ENCODE peak calls at places on chromosomes 2 and 18, in five cellular contexts. E is Karpas-422, C is cardiac muscle cell, M is SJSA1, A is esophagus squamous epithelium. Z is an unnamed sample.
A peak's percentile ranks its signal among the peaks of the same experiment; 100 is the strongest.

GRCh38 chr2:49813208-49813607 is 658.9 kb upstream of the FSHR start:
- DNase-seq in E (no peak), M (no peak), A (no peak), C (no peak), Z (no peak)

GRCh38 chr2:10141736-10142639 is 19.4 kb downstream of the RRM2 start:
- DNase-seq in C (peak; percentile 29), A (no peak), M (no peak), E (peak; percentile 72), Z (no peak)

GRCh38 chr2:64780041-64780440 is 126.3 kb upstream of the SERTAD2 start:
- DNase-seq in C (no peak), E (no peak), A (no peak), M (no peak), Z (no peak)

GRCh38 chr2:68766378-68766845 is 31.8 kb downstream of the ARHGAP25 start:
- DNase-seq in A (peak; percentile 55), E (peak; percentile 92), C (peak; percentile 30), M (no peak), Z (peak; percentile 31)

GRCh38 chr2:101823347-101823791 is 125.9 kb downstream of the MAP4K4 start:
- DNase-seq in A (peak; percentile 4), M (peak; percentile 64), C (peak; percentile 73), E (peak; percentile 70), Z (no peak)

GRCh38 chr2:23069156-23069555 is 315.8 kb upstream of the KLHL29 start:
- DNase-seq in E (no peak), M (no peak), A (no peak), C (no peak), Z (no peak)

GRCh38 chr18:35620765-35621164 is 39.2 kb downstream of the GALNT1 start:
- DNase-seq in M (no peak), C (no peak), A (no peak), E (no peak), Z (peak; percentile 14)

GRCh38 chr18:48547456-48548403 is 8.9 kb downstream of the CTIF start:
- DNase-seq in E (no peak), M (peak; percentile 93), C (no peak), A (no peak), Z (no peak)

GRCh38 chr2:36538345-36538744 is 59.6 kb downstream of the FEZ2 start:
- DNase-seq in M (no peak), A (no peak), C (peak; percentile 93), E (no peak), Z (no peak)

GRCh38 chr18:3329471-3329870 is 67.5 kb downstream of the MYL12B start:
- DNase-seq in E (no peak), C (no peak), M (no peak), A (no peak), Z (no peak)

GRCh38 chr2:47160207-47160606 is 5.1 kb upstream of the STPG4 start:
- DNase-seq in A (no peak), M (no peak), C (peak; percentile 18), E (no peak), Z (no peak)
- H3K4me1 ChIP-seq in A (no peaks in the 10 kb centered on the region), M (peaks cover 6% of the 10 kb centered on the region), C (no peaks in the 10 kb centered on the region), E (no peaks in the 10 kb centered on the region), Z (no peaks in the 10 kb centered on the region)

GRCh38 chr2:62467100-62467474 is 38.9 kb downstream of the TMEM17 start:
- DNase-seq in C (no peak), A (no peak), E (no peak), M (no peak), Z (no peak)

GRCh38 chr2:62465741-62466500 is 40.1 kb downstream of the TMEM17 start:
- DNase-seq in E (no peak), A (no peak), M (no peak), C (no peak), Z (no peak)

GRCh38 chr2:62466501-62466854 is 39.5 kb downstream of the TMEM17 start:
- DNase-seq in E (no peak), C (no peak), M (no peak), A (no peak), Z (no peak)

GRCh38 chr2:62469114-62469513 is 36.9 kb downstream of the TMEM17 start:
- DNase-seq in M (no peak), E (no peak), A (no peak), C (no peak), Z (no peak)

DNA sequence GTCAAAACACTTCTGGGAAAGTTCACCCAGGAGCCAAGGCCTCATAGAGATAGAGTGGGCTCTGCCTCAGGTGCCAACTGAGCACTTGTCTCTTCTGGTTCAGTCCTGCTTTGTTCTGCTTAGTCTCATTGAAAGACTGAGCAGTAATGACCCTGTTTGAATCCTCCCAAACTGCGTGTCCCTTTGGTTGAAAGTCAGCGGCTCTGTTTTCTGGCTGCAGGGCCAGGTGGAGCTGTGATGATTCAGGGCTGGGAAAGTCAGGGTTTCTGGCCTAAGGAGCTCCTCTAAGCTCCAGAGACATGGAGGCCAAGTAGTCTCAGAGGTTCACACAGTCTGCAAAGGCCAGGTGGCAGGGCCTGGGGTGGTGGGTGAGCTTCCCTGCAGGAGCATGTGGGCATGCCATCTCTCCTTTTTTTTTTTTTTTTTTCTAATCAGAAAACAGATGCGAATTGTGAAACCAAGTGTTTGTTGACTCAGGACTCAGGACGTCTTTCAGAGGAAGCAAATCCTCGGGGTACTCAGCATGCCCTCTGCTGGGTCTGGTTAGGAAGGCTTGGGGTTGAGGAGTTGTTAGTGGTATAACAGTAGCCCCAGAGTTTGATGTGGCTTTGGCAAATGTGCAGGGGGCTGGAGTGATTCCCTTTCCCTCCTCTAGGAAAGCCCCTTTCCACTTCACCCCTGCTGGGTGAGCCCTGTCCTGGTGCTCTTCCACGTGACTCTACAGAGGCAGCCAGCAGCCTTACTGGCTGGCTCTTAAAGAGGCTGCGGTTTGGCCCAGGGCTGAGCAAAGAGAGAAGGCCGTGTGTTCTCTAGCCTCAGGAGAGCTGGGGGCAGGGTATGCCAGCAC is 38.3 kb downstream of the TMEM17 start:
- DNase-seq in E (no peak), A (no peak), C (no peak), M (no peak), Z (peak; percentile 73)
- H3K27ac ChIP-seq in E (no peak overlapping the region), A (peak overlapping the region; percentile 80), C (no peak overlapping the region), M (no peak overlapping the region), Z (peak overlapping the region; percentile 39)

GRCh38 chr2:236180501-236180816 is 12.3 kb upstream of the GBX2 start:
- DNase-seq in M (no peak), C (no peak), E (no peak), A (no peak), Z (no peak)

GRCh38 chr2:236178921-236179652 is 10.9 kb upstream of the GBX2 start:
- DNase-seq in E (no peak), C (no peak), M (peak; percentile 51), A (no peak), Z (no peak)

GRCh38 chr2:236177967-236178909 is 10.1 kb upstream of the GBX2 start:
- DNase-seq in A (no peak), E (no peak), M (peak; percentile 74), C (peak; percentile 79), Z (peak; percentile 83)

GRCh38 chr2:236180831-236181453 is 12.8 kb upstream of the GBX2 start:
- DNase-seq in E (peak; percentile 75), C (peak; percentile 78), A (no peak), M (peak; percentile 75), Z (no peak)

DNA sequence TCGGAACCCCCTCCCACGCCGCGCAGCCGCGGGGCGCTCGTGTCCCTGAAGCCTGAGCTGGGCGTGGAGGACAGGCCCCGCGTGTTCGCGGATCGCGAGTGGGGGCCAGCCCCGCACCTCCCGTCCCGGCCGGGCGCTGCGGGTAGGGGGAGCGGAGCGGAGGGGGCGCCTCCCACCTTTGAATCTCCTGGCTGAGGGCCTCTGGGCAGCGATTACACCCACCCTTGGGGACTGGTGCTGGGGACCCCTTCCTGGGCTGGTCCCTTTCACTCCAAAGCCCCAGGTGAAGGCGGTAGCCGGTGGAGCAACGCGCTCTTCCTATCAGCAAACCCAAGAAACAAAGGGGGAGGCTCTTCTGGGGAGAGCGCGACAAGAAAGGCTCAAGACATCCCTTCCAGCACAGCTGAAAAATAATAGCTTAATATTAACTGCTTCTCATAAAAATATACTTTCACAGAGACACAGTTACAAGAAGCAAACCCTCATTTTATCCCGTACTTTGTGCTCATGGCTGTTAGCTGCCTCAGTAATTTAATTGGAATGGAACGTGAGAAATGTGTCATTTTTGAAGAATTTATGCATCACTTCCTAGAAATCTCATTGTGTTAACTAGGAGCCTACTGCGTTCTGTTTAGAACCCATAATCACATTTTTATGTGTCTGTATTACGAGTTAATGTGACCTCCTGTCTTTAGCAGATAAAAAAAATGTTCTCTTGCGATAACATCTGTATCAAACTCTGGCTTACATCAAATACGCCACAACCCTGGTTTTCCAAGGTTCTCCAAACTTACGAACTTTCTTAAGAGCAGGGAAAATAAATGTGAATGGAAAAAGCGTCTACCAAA is 11.7 kb upstream of the GBX2 start:
- DNase-seq in E (no peak), A (no peak), M (peak; percentile 49), C (no peak), Z (no peak)
- H3K27me3 ChIP-seq in E (no peaks in the 10 kb centered on the region), A (peaks cover 97% of the 10 kb centered on the region), M (no peaks in the 10 kb centered on the region), C (peaks cover 78% of the 10 kb centered on the region), Z (no peaks in the 10 kb centered on the region)

GRCh38 chr2:220969348-220969747 is 602.8 kb downstream of the EPHA4 start:
- DNase-seq in M (no peak), A (no peak), E (no peak), C (no peak), Z (no peak)
- H3K4me1 ChIP-seq in M (no peaks in the 10 kb centered on the region), A (no peaks in the 10 kb centered on the region), E (no peaks in the 10 kb centered on the region), C (no peaks in the 10 kb centered on the region), Z (no peaks in the 10 kb centered on the region)

GRCh38 chr2:219289195-219289536 is 10.0 kb downstream of the DNAJB2 start:
- DNase-seq in A (no peak), E (no peak), C (no peak), M (no peak), Z (no peak)
- H3K27ac ChIP-seq in A (peak overlapping the region; percentile 86), E (no peak overlapping the region), C (no peak overlapping the region), M (no peak overlapping the region), Z (peak overlapping the region; percentile 20)

DNA sequence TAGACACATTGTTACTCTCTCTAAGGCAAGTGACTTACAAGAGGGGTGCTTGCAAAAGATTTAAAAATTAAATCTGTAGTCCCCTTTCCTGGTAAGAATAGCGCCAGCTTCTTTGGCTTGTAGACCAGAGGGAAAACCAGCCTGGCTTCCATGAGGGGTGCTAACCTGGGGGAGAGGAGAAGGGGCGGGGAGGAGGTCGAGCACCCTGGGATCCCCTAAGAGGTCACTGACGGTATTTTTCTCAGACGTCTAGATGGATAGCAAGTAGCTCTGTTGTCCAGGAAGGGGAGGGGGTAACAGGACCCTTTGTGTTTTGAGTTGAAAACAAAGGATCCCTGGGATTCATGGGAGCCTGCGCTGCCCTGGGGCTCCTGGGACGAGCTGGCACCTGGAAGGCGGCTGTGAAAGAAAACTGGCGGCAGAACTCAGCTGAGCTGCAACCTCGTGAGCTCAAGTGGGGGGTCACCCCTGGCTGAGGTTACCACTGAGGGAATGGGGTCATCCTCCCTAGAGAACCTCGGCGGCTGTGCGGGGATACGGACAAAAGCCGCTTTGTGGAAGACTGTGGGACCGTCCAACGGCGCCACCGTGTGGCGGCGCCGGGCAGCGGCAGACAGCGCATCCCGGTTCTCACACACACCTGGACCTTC is 37.8 kb upstream of the MRPL19 start:
- DNase-seq in M (peak; percentile 63), C (peak; percentile 66), A (no peak), E (peak; percentile 82), Z (peak; percentile 46)
- H3K27me3 ChIP-seq in M (no peaks in the 10 kb centered on the region), C (peaks cover 6% of the 10 kb centered on the region), A (peaks cover 72% of the 10 kb centered on the region), E (no peaks in the 10 kb centered on the region), Z (no peaks in the 10 kb centered on the region)

DNA sequence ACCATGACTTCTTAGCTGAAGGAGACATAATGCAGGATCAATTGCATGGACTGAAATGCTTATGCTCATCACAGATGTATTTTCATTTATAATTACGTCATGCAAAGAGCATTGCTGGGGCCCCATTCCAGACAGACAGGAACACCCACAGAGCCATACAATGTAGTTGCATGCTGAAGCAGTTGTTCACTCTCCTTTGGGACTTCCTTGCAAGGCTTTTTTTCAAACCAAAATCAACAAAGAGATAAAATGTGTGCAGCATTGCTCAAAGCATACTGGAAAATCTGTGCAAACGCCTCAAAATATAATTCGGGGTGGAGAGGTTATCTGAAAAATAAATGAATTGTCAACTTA is 463.2 kb downstream of the CDH2 start:
- DNase-seq in M (peak; percentile 83), C (no peak), E (no peak), A (no peak), Z (no peak)
- H3K4me1 ChIP-seq in M (peaks cover 51% of the 10 kb centered on the region), C (peaks cover 29% of the 10 kb centered on the region), E (peaks cover 57% of the 10 kb centered on the region), A (no peaks in the 10 kb centered on the region), Z (peaks cover 5% of the 10 kb centered on the region)